ENCODE peak calls at places on chromosomes 5 and 9, in seven cellular contexts. T, B, D, R, C, S and F are unnamed samples.

GRCh38 chr5:40198736-40199135 is 481.0 kb upstream of the PTGER4 start:
- DNase-seq in T (no peak), B (no peak), D (no peak), R (peak), C (no peak), S (no peak), F (no peak)

GRCh38 chr5:97906135-97906534 is 723.1 kb upstream of the RIOK2 start:
- DNase-seq in T (no peak), B (no peak), D (no peak), R (no peak), C (no peak), S (no peak), F (no peak)

GRCh38 chr5:112757468-112758208 is 20.0 kb downstream of the APC start:
- DNase-seq in T (peak), B (no peak), D (no peak), R (peak), C (no peak), S (no peak), F (peak)

GRCh38 chr5:151662805-151663204 is 23.9 kb downstream of the SPARC start:
- DNase-seq in T (no peak), B (no peak), D (no peak), R (no peak), C (no peak), S (no peak), F (no peak)

GRCh38 chr5:93299596-93300308 is 281.3 kb downstream of the NR2F1-AS1 start:
- DNase-seq in T (no peak), B (no peak), D (no peak), R (no peak), C (peak), S (peak), F (peak)

GRCh38 chr5:90547072-90547536 is 11.5 kb upstream of the ADGRV1 start:
- DNase-seq in T (no peak), B (no peak), D (no peak), R (peak), C (no peak), S (no peak), F (peak)

GRCh38 chr9:129102791-129103594 is 7.6 kb downstream of the CRAT start:
- DNase-seq in T (no peak), B (peak), D (peak), R (peak), C (no peak), S (peak), F (peak)

GRCh38 chr9:136630662-136630992 is 32.1 kb upstream of the EGFL7 start:
- DNase-seq in T (no peak), B (no peak), D (no peak), R (no peak), C (no peak), S (no peak), F (no peak)

GRCh38 chr5:78983601-78984000 is 1.5 kb downstream of the ARSB start:
- DNase-seq in T (no peak), B (no peak), D (no peak), R (no peak), C (no peak), S (no peak), F (no peak)

GRCh38 chr5:56480305-56481146 is 247.4 kb upstream of the ANKRD55 start:
- DNase-seq in T (no peak), B (peak), D (peak), R (peak), C (no peak), S (peak), F (peak)

GRCh38 chr9:35645736-35646582 is 4.8 kb downstream of the SIT1 start:
- DNase-seq in T (no peak), B (peak), D (no peak), R (peak), C (no peak), S (no peak), F (no peak)

GRCh38 chr9:13478235-13478634 is 198.7 kb upstream of the MPDZ start:
- DNase-seq in T (no peak), B (no peak), D (no peak), R (no peak), C (peak), S (no peak), F (no peak)

GRCh38 chr5:143304836-143305475 is 98.5 kb downstream of the NR3C1 start:
- DNase-seq in T (no peak), B (no peak), D (no peak), R (no peak), C (no peak), S (no peak), F (no peak)

GRCh38 chr5:120465281-120465961 is 1.3 kb downstream of the PRR16 start:
- DNase-seq in T (no peak), B (no peak), D (peak), R (peak), C (no peak), S (peak), F (peak)

GRCh38 chr9:111975709-111976108 is 79.1 kb downstream of the UGCG start:
- DNase-seq in T (peak), B (no peak), D (no peak), R (peak), C (no peak), S (no peak), F (peak)